ENCODE peak calls at places on chromosomes 11 and 22, in four cellular contexts. One of them, this sample, is unnamed.
A peak's percentile ranks its signal among the peaks of the same experiment; 100 is the strongest.

GRCh38 chr11:23961503-23962338 is 535.1 kb upstream of the LUZP2 start:
- DNase-seq in B cell: no peak
- DNase-seq in right lobe of liver: no peak
- DNase-seq in tibial nerve: no peak
- DNase-seq in this sample: no peak

GRCh38 chr11:44622721-44623258 is 57.3 kb downstream of the CD82 start:
- DNase-seq in tibial nerve: peak; percentile 2
- DNase-seq in right lobe of liver: peak; percentile 43
- DNase-seq in B cell: no peak
- DNase-seq in this sample: no peak

GRCh38 chr11:123052884-123053721 is 8.8 kb downstream of the HSPA8 start:
- DNase-seq in right lobe of liver: no peak
- DNase-seq in B cell: no peak
- DNase-seq in tibial nerve: no peak
- DNase-seq in this sample: no peak

GRCh38 chr11:43983221-43983795 is 40.9 kb downstream of the C11orf96 start:
- DNase-seq in tibial nerve: no peak
- DNase-seq in right lobe of liver: no peak
- DNase-seq in B cell: no peak
- DNase-seq in this sample: no peak

GRCh38 chr11:14882196-14882595 is 9.8 kb downstream of the CYP2R1 start:
- DNase-seq in right lobe of liver: no peak
- DNase-seq in B cell: no peak
- DNase-seq in tibial nerve: no peak
- DNase-seq in this sample: no peak

GRCh38 chr22:22776121-22776520 is 111.5 kb upstream of the IGLL5 start:
- DNase-seq in tibial nerve: no peak
- DNase-seq in B cell: no peak
- DNase-seq in right lobe of liver: no peak
- DNase-seq in this sample: no peak

GRCh38 chr22:29727248-29727551 is 7.4 kb downstream of the CABP7 start:
- DNase-seq in tibial nerve: peak; percentile 27
- DNase-seq in B cell: no peak
- DNase-seq in right lobe of liver: peak; percentile 59
- DNase-seq in this sample: peak; percentile 81

GRCh38 chr22:30047364-30047738 is 32.9 kb upstream of the HORMAD2 start:
- DNase-seq in tibial nerve: no peak
- DNase-seq in right lobe of liver: no peak
- DNase-seq in B cell: no peak
- DNase-seq in this sample: peak; percentile 38

GRCh38 chr11:131544591-131544990 is 174.2 kb downstream of the NTM start:
- DNase-seq in B cell: no peak
- DNase-seq in tibial nerve: no peak
- DNase-seq in right lobe of liver: no peak
- DNase-seq in this sample: no peak

GRCh38 chr11:14634813-14635212 is 8.8 kb upstream of the PDE3B start:
- DNase-seq in B cell: no peak
- DNase-seq in tibial nerve: no peak
- DNase-seq in right lobe of liver: no peak
- DNase-seq in this sample: no peak

GRCh38 chr22:36746571-36746970 is 29.3 kb downstream of the IFT27 start:
- DNase-seq in tibial nerve: no peak
- DNase-seq in right lobe of liver: no peak
- DNase-seq in B cell: no peak
- DNase-seq in this sample: no peak

DNA sequence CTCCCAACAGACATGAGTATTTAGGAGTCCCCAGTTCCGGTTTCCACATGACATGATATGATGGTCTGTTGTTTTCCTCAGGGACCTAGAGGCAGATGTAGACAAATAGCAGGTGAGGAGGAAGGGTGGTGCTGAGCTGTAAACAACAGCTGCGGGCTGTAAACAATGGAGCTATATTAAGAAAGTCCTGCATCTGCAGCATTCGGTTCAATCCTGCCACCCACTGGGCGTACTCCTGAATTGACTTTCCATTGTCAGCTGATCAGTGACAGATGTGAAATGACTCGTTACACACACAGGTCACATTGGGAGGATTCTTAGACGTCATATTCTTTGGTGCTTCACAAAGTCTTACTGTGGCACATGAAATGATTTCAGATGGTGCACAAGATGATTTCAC is 26.8 kb upstream of the RAG1 start:
- DNase-seq in B cell: peak; percentile 4
- DNase-seq in right lobe of liver: peak; percentile 57
- DNase-seq in tibial nerve: no peak
- DNase-seq in this sample: peak; percentile 55
- TF ChIP-seq CTCF in B cell: no peak
- TF ChIP-seq CTCF in right lobe of liver: peak; percentile 47
- TF ChIP-seq CTCF in tibial nerve: no peak
- TF ChIP-seq CTCF in this sample: no peak

GRCh38 chr11:63829823-63830489 is 9.0 kb upstream of the MARK2 start:
- DNase-seq in tibial nerve: no peak
- DNase-seq in right lobe of liver: no peak
- DNase-seq in B cell: no peak
- DNase-seq in this sample: no peak
- TF ChIP-seq CTCF in tibial nerve: no peak
- TF ChIP-seq CTCF in right lobe of liver: peak; percentile 24
- TF ChIP-seq CTCF in B cell: no peak
- TF ChIP-seq CTCF in this sample: no peak

GRCh38 chr11:72352859-72353551 is 81.3 kb downstream of the CLPB start:
- DNase-seq in B cell: no peak
- DNase-seq in right lobe of liver: no peak
- DNase-seq in tibial nerve: peak; percentile 41
- DNase-seq in this sample: peak; percentile 51
- TF ChIP-seq CTCF in B cell: no peak
- TF ChIP-seq CTCF in right lobe of liver: no peak
- TF ChIP-seq CTCF in tibial nerve: no peak
- TF ChIP-seq CTCF in this sample: peak; percentile 62

GRCh38 chr11:86458294-86459001 is 83.8 kb downstream of the CCDC81 start:
- DNase-seq in right lobe of liver: no peak
- DNase-seq in B cell: no peak
- DNase-seq in tibial nerve: peak; percentile 41
- DNase-seq in this sample: no peak

GRCh38 chr11:86459002-86459385 is 84.3 kb downstream of the CCDC81 start:
- DNase-seq in right lobe of liver: no peak
- DNase-seq in B cell: no peak
- DNase-seq in tibial nerve: no peak
- DNase-seq in this sample: no peak

GRCh38 chr11:86456075-86456939 is 81.6 kb downstream of the CCDC81 start:
- DNase-seq in B cell: peak; percentile 74
- DNase-seq in tibial nerve: peak; percentile 97
- DNase-seq in right lobe of liver: peak; percentile 82
- DNase-seq in this sample: peak; percentile 72

GRCh38 chr11:86449993-86450629 is 75.4 kb downstream of the CCDC81 start:
- DNase-seq in right lobe of liver: no peak
- DNase-seq in tibial nerve: no peak
- DNase-seq in B cell: no peak
- DNase-seq in this sample: no peak

DNA sequence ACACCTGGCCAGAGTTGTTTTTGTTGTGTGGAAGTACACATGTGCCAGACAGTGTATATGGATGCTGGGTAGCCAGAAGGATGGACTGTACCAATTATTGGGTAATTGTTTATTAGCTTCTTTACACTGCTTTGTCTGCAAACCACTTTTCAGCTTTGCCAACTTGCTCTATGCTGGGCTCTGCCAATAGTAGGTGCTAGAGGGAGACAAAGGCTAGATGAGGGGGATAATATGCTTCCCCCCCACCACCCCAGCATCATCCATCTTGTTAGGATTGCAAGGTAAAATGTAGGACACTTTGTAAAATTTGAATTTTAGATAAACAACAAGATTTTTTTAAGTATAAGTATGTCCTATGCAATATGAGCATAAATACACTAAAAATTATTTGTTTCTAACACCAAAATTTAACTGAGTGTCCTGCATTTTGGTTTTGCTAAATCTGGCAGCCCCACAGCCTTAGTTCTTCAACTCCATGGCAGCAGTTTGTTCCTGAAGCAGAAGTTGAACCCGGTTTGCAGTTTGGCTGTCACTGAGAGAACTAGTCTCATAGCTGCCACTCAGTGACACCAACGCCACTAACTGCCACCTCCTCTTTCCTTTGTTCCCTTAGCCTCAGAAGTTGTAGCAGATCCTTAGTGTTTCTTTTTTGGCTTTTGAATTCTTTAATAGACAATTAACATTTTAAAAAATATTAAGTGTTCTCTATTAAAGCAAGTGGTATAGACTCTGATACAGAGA is 78.8 kb downstream of the CCDC81 start:
- DNase-seq in right lobe of liver: no peak
- DNase-seq in tibial nerve: no peak
- DNase-seq in B cell: no peak
- DNase-seq in this sample: no peak
- TF ChIP-seq CTCF in right lobe of liver: no peak
- TF ChIP-seq CTCF in tibial nerve: no peak
- TF ChIP-seq CTCF in B cell: no peak
- TF ChIP-seq CTCF in this sample: no peak

DNA sequence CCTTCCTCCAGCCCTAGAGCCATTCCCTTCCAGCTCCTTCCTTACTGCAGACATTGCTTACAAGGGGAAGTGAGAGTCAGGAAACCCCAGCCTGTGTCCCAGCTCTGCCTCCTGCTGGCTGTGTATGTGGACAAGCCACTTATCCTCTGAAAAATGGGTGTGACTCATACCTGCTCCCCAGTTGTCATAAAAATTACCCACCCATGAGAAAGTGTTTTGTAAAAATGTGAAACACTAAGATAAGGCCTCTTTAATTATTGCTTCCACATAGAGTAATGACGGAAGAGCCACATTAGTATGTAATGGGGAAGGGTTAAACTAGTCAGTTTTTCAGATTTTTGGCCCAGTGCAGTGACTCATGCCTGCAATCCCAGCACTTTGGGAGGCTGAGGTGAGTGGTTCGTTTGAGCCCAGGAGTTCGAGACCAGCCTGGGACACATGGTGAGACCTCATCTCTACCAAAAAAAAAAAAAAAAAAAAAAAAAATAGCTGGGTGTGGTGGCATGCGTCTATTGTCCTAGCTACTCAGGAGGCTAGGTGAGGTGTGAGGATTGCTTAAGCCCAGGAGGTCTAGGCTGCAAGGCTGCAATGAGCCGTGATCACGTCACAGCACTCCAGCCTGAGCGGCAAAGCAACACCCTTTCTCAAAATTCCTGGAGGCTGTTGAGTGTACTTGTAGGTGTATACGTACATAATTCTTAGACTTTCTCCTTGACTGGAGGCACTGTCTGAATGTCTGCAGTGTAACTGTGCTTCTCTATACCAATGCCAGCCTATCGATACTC is 84.9 kb downstream of the CTTN start:
- DNase-seq in tibial nerve: peak; percentile 14
- DNase-seq in right lobe of liver: no peak
- DNase-seq in B cell: no peak
- DNase-seq in this sample: peak; percentile 67
- TF ChIP-seq CTCF in tibial nerve: peak; percentile 10
- TF ChIP-seq CTCF in right lobe of liver: no peak
- TF ChIP-seq CTCF in B cell: no peak
- TF ChIP-seq CTCF in this sample: peak; percentile 26

GRCh38 chr11:107076832-107077231 is 58.6 kb upstream of the GUCY1A2 start:
- DNase-seq in B cell: no peak
- DNase-seq in tibial nerve: no peak
- DNase-seq in right lobe of liver: no peak
- DNase-seq in this sample: no peak

DNA sequence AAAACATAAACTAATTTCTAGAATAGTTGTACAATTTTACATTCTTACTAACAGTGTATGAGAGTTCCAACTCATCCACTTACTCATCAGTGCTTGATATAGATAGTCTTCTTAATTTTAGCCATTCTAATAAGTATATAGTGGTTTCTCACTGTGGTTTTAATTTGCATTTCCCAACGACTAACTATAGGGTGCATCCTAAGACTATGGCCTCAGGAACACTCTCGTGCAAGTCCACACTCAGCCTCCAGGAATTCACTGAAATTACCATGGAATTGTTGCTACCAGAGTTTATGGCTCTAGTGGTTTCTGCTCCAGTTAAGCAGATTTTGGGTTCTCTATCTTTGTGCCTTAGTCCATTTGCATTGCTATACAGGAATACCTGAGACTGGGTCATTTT is 60.1 kb upstream of the GUCY1A2 start:
- DNase-seq in B cell: no peak
- DNase-seq in tibial nerve: no peak
- DNase-seq in right lobe of liver: no peak
- DNase-seq in this sample: no peak
- TF ChIP-seq CTCF in B cell: no peak
- TF ChIP-seq CTCF in tibial nerve: no peak
- TF ChIP-seq CTCF in right lobe of liver: no peak
- TF ChIP-seq CTCF in this sample: no peak